ENCODE peak calls at places on chromosomes 2 and 18, in seven cellular contexts. A is HTR-8/SVneo; T is amniotic stem cell; G is PC-9; V is stimulated activated CD8-positive, alpha-beta memory T cell treated with anti-CD3 and anti-CD28 coated beads, Interleukin-2, amount 100 ng/mL, for 1 hour; L is RWPE1; K is WTC11. Z is an unnamed sample.

GRCh38 chr2:81481994-81482368 is 1177.4 kb upstream of the LRRTM1 start:
- DNase-seq in A (no peak), T (no peak), G (no peak), V (no peak), L (no peak), K (no peak), Z (no peak)

GRCh38 chr2:63012541-63012940 is 38.1 kb upstream of the OTX1 start:
- DNase-seq in A (no peak), T (no peak), G (no peak), V (no peak), L (no peak), K (no peak), Z (no peak)

GRCh38 chr2:237418300-237418699 is 4.3 kb upstream of the COL6A3 start:
- DNase-seq in A (no peak), T (no peak), G (no peak), V (no peak), L (no peak), K (no peak), Z (no peak)

GRCh38 chr2:96264656-96265348 is 995 bp downstream of the TMEM127 start:
- DNase-seq in A (peak; percentile 75), T (no peak), G (no peak), V (no peak), L (peak; percentile 30), K (no peak), Z (no peak)

GRCh38 chr18:48099481-48100167 is 169.2 kb upstream of the SMAD2 start:
- DNase-seq in A (no peak), T (no peak), G (no peak), V (no peak), L (no peak), K (no peak), Z (no peak)

GRCh38 chr2:210224660-210225460 is at the start of gene ACADL:
- DNase-seq in A (peak; percentile 15), T (no peak), G (no peak), V (no peak), L (peak; percentile 36), K (peak; percentile 65), Z (no peak)

GRCh38 chr2:162327134-162327769 is 8.8 kb upstream of the IFIH1 start:
- DNase-seq in A (no peak), T (no peak), G (no peak), V (no peak), L (no peak), K (peak; percentile 32), Z (no peak)

GRCh38 chr2:33602216-33602830 is 3.2 kb upstream of the FAM98A start:
- DNase-seq in A (no peak), T (no peak), G (peak; percentile 10), V (no peak), L (no peak), K (no peak), Z (no peak)

GRCh38 chr2:127770973-127771735 is 39.8 kb downstream of the WDR33 start:
- DNase-seq in A (no peak), T (peak; percentile 2), G (peak; percentile 78), V (no peak), L (peak; percentile 68), K (no peak), Z (peak; percentile 8)

GRCh38 chr2:239429473-239430350 is 28.9 kb upstream of the HDAC4 start:
- DNase-seq in A (no peak), T (no peak), G (no peak), V (no peak), L (no peak), K (no peak), Z (no peak)

GRCh38 chr18:79200546-79201268 is 131.5 kb downstream of the ATP9B start:
- DNase-seq in A (no peak), T (no peak), G (no peak), V (no peak), L (peak; percentile 21), K (no peak), Z (peak; percentile 29)

GRCh38 chr2:11778923-11779757 is 32.7 kb downstream of the LPIN1 start:
- DNase-seq in A (peak; percentile 81), T (peak; percentile 34), G (peak; percentile 54), V (peak; percentile 81), L (peak; percentile 82), K (peak; percentile 89), Z (peak; percentile 81)

GRCh38 chr2:155427470-155427869 is 729.0 kb downstream of the KCNJ3 start:
- DNase-seq in A (no peak), T (no peak), G (no peak), V (no peak), L (no peak), K (no peak), Z (no peak)

GRCh38 chr2:26979761-26980160 is 9.3 kb downstream of the MAPRE3 start:
- DNase-seq in A (no peak), T (no peak), G (no peak), V (no peak), L (no peak), K (no peak), Z (no peak)

GRCh38 chr2:73946215-73946614 is 19.5 kb downstream of the DGUOK start:
- DNase-seq in A (no peak), T (no peak), G (no peak), V (no peak), L (no peak), K (no peak), Z (no peak)

GRCh38 chr2:121178730-121179129 is 106.3 kb downstream of the TFCP2L1 start:
- DNase-seq in A (no peak), T (no peak), G (no peak), V (no peak), L (no peak), K (no peak), Z (no peak)

GRCh38 chr2:171902840-171903420 is 8.9 kb upstream of the SLC25A12 start:
- DNase-seq in A (no peak), T (no peak), G (no peak), V (no peak), L (no peak), K (no peak), Z (no peak)

GRCh38 chr18:63336366-63337099 is 17.0 kb upstream of the BCL2 start:
- DNase-seq in A (peak; percentile 48), T (peak; percentile 80), G (peak; percentile 89), V (no peak), L (peak; percentile 76), K (no peak), Z (no peak)

GRCh38 chr2:207796585-207797350 is 27.1 kb upstream of the FZD5 start:
- DNase-seq in A (no peak), T (no peak), G (peak; percentile 45), V (no peak), L (no peak), K (peak; percentile 53), Z (no peak)

GRCh38 chr2:38428940-38429339 is 51.9 kb upstream of the ATL2 start:
- DNase-seq in A (no peak), T (no peak), G (no peak), V (no peak), L (no peak), K (no peak), Z (no peak)

Z was measured in T-helper 1 cell.